ENCODE peak calls at places on chromosomes 11 and 22, in six cellular contexts. E, Q, P, U, L and O are unnamed samples.

GRCh38 chr11:34614334-34615113 is 6.4 kb upstream of the EHF start:
- DNase-seq in E (no peak), Q (no peak), P (no peak), U (no peak), L (no peak), O (no peak)

GRCh38 chr11:34308049-34308692 is 49.6 kb downstream of the ABTB2 start:
- DNase-seq in E (no peak), Q (no peak), P (no peak), U (no peak), L (no peak), O (peak; percentile 24)

GRCh38 chr11:73859671-73860070 is 17.0 kb downstream of the COA4 start:
- DNase-seq in E (no peak), Q (no peak), P (no peak), U (no peak), L (no peak), O (no peak)

GRCh38 chr22:27133951-27134664 is 476.7 kb downstream of the MIAT start:
- DNase-seq in E (peak; percentile 47), Q (no peak), P (no peak), U (no peak), L (no peak), O (no peak)

GRCh38 chr11:73907191-73907590 is 30.4 kb downstream of the PAAF1 start:
- DNase-seq in E (peak; percentile 69), Q (no peak), P (no peak), U (peak; percentile 6), L (no peak), O (peak; percentile 7)

GRCh38 chr22:26636296-26636695 is 14.5 kb downstream of the CRYBA4 start:
- DNase-seq in E (no peak), Q (no peak), P (no peak), U (no peak), L (no peak), O (no peak)

GRCh38 chr22:38314992-38315800 is 2.0 kb downstream of the CSNK1E start:
- DNase-seq in E (no peak), Q (no peak), P (no peak), U (no peak), L (no peak), O (no peak)

GRCh38 chr11:3995949-3996554 is 98.5 kb upstream of the RRM1 start:
- DNase-seq in E (peak; percentile 58), Q (no peak), P (no peak), U (no peak), L (no peak), O (no peak)

GRCh38 chr11:1523077-1523476 is 36.5 kb upstream of the MOB2 start:
- DNase-seq in E (no peak), Q (no peak), P (no peak), U (no peak), L (no peak), O (no peak)

DNA sequence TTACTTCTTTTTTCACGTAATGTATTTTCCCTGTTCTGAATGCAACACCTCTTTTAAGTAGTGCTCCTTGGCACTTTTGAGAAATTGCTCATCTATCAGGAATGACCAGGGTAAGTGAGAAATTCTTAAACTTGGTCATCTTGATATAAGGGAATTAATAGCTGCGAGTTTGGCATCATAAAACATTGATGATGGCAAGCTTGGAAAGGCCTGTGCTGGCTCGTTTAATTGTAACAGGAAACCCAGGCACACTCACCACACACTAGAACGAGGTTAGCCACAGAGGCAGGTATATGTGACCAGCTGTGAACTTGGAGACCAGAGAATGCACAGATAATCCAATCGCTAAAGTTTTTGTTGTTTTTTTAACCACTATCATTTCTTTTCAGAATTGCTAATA is 24.3 kb downstream of the FAM118A start:
- DNase-seq in E (no peak), Q (no peak), P (no peak), U (no peak), L (no peak), O (no peak)
- TF ChIP-seq POLR2AphosphoS5 in E (no peak), Q (no peak), P (no peak), U (no peak), L (no peak), O (no peak)

DNA sequence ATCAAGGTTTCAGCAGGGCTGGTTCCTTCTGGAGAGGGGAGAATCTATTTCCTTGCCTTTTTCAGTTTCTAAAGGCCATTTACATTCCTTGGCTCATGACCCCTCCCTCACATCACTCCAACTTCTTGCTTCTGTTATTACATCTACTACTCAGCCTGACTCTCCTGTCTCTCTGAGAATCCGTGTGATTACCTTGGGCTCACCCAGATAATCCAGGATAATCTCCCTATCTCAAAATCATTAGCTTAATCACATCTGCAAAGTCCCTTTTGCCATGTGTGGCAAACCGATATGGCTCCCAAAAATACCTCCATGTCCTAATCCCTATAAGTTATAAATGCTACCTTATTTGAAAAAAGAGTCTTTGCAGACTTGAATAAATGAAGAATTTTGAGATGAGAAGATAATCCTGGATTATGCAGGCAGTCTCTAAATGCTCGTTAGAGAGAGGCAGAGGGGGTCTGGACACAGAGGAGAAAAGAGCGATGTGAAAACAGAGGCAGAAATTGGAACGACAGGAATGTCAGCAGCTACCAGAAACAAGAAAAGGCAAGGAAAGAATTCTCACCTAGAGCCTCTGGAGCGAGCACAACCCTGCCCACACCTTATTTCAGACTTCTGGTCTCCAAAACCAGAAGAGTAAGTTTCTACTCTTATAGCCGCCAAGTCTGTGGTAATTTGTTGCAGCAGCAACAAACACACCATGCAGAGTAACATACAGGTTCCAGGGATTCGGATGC is 23.6 kb upstream of the ARHGAP32 start:
- DNase-seq in E (no peak), Q (no peak), P (no peak), U (no peak), L (no peak), O (no peak)
- TF ChIP-seq RAD21 in E (no peak), Q (no peak), P (no peak), U (no peak), L (no peak), O (no peak)

GRCh38 chr11:122104381-122104780 is 11.6 kb downstream of the BLID start:
- DNase-seq in E (no peak), Q (no peak), P (no peak), U (no peak), L (no peak), O (no peak)
- H4K20me1 ChIP-seq in E (no peaks in the 10 kb centered on the region), Q (no peaks in the 10 kb centered on the region), P (no peaks in the 10 kb centered on the region), U (no peaks in the 10 kb centered on the region), L (peaks cover 59% of the 10 kb centered on the region), O (no peaks in the 10 kb centered on the region)

DNA sequence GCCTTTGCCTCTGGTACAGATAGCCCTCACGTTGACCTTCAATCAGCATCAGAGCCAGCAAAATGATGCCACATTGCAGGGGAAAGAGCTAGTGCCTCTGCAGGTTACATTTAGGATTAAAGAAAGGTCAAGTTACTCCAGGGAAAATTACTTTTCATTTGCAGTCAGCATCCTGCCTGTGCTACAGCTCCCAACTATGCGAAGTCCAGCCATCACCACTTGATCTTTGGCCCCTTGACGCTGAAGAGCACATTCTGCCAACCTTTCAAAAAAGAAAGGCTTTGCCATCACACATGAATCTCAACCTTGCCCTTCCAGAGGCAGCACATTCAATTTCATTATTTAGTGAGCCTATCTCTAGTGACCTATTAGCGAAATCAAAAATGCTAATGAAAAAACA is 11.3 kb downstream of the FJX1 start:
- DNase-seq in E (no peak), Q (no peak), P (no peak), U (no peak), L (no peak), O (no peak)
- TF ChIP-seq POLR2AphosphoS5 in E (no peak), Q (no peak), P (no peak), U (no peak), L (no peak), O (no peak)